ENCODE peak calls at places on chromosomes 12 and 14, in four cellular contexts. One of them, this sample, is unnamed.

GRCh38 chr14:77346495-77346894 is 25.7 kb downstream of the GSTZ1 start:
- DNase-seq in mesendoderm: no peak
- DNase-seq in H9: no peak
- DNase-seq in trophoblast cell: no peak
- DNase-seq in this sample: no peak

GRCh38 chr12:105670664-105671063 is 340.2 kb downstream of the C12orf75 start:
- DNase-seq in mesendoderm: peak
- DNase-seq in H9: no peak
- DNase-seq in trophoblast cell: no peak
- DNase-seq in this sample: no peak

GRCh38 chr12:91974541-91974940 is 171.1 kb downstream of the BTG1 start:
- DNase-seq in mesendoderm: no peak
- DNase-seq in H9: no peak
- DNase-seq in trophoblast cell: no peak
- DNase-seq in this sample: peak

GRCh38 chr12:20602671-20603402 is 92.3 kb upstream of the SLCO1C1 start:
- DNase-seq in mesendoderm: no peak
- DNase-seq in H9: no peak
- DNase-seq in trophoblast cell: no peak
- DNase-seq in this sample: peak

GRCh38 chr12:107079172-107080011 is 14.0 kb downstream of the CRY1 start:
- DNase-seq in mesendoderm: peak
- DNase-seq in H9: no peak
- DNase-seq in trophoblast cell: peak
- DNase-seq in this sample: peak

GRCh38 chr12:96257550-96258392 is 63.6 kb downstream of the ELK3 start:
- DNase-seq in mesendoderm: no peak
- DNase-seq in H9: no peak
- DNase-seq in trophoblast cell: no peak
- DNase-seq in this sample: peak

GRCh38 chr14:36245223-36245622 is 68.7 kb upstream of the PTCSC3 start:
- DNase-seq in mesendoderm: peak
- DNase-seq in H9: no peak
- DNase-seq in trophoblast cell: no peak
- DNase-seq in this sample: no peak

GRCh38 chr12:123078114-123078465 is 72.8 kb downstream of the PITPNM2 start:
- DNase-seq in mesendoderm: no peak
- DNase-seq in H9: no peak
- DNase-seq in trophoblast cell: no peak
- DNase-seq in this sample: no peak

GRCh38 chr12:43015090-43015737 is 425.7 kb upstream of the PRICKLE1 start:
- DNase-seq in mesendoderm: no peak
- DNase-seq in H9: no peak
- DNase-seq in trophoblast cell: no peak
- DNase-seq in this sample: no peak

GRCh38 chr12:1217191-1217949 is 226.3 kb downstream of the ERC1 start:
- DNase-seq in mesendoderm: no peak
- DNase-seq in H9: no peak
- DNase-seq in trophoblast cell: no peak
- DNase-seq in this sample: peak

GRCh38 chr12:25293596-25293995 is 42.9 kb upstream of the KRAS start:
- DNase-seq in mesendoderm: no peak
- DNase-seq in H9: no peak
- DNase-seq in trophoblast cell: no peak
- DNase-seq in this sample: no peak

GRCh38 chr14:74663884-74664283 is 49.0 kb downstream of the AREL1 start:
- DNase-seq in mesendoderm: no peak
- DNase-seq in H9: no peak
- DNase-seq in trophoblast cell: no peak
- DNase-seq in this sample: no peak

GRCh38 chr14:52043690-52044089 is 25.2 kb downstream of the NID2 start:
- DNase-seq in mesendoderm: peak
- DNase-seq in H9: peak
- DNase-seq in trophoblast cell: peak
- DNase-seq in this sample: peak

GRCh38 chr12:96425973-96426372 is 25.7 kb upstream of the CDK17 start:
- DNase-seq in mesendoderm: no peak
- DNase-seq in H9: no peak
- DNase-seq in trophoblast cell: no peak
- DNase-seq in this sample: peak

GRCh38 chr12:6582196-6582595 is 14.1 kb upstream of the NOP2 start:
- DNase-seq in mesendoderm: peak
- DNase-seq in H9: no peak
- DNase-seq in trophoblast cell: no peak
- DNase-seq in this sample: no peak

GRCh38 chr14:57391609-57392195 is 1.3 kb downstream of the NAA30 start:
- DNase-seq in mesendoderm: peak
- DNase-seq in H9: no peak
- DNase-seq in trophoblast cell: no peak
- DNase-seq in this sample: peak

GRCh38 chr12:117643971-117644370 is 282.5 kb upstream of the NOS1 start:
- DNase-seq in mesendoderm: peak
- DNase-seq in H9: no peak
- DNase-seq in trophoblast cell: no peak
- DNase-seq in this sample: no peak

GRCh38 chr12:89882051-89882450 is 173.4 kb upstream of the ATP2B1 start:
- DNase-seq in mesendoderm: peak
- DNase-seq in H9: no peak
- DNase-seq in trophoblast cell: no peak
- DNase-seq in this sample: peak

GRCh38 chr12:106138646-106139421 is at the start of gene NUAK1:
- DNase-seq in mesendoderm: peak
- DNase-seq in H9: peak
- DNase-seq in trophoblast cell: no peak
- DNase-seq in this sample: peak

GRCh38 chr12:11826607-11827006 is 177.1 kb downstream of the ETV6 start:
- DNase-seq in mesendoderm: peak
- DNase-seq in H9: no peak
- DNase-seq in trophoblast cell: no peak
- DNase-seq in this sample: no peak

GRCh38 chr12:6652391-6652790 is 5.2 kb upstream of the ACRBP start:
- DNase-seq in mesendoderm: no peak
- DNase-seq in H9: no peak
- DNase-seq in trophoblast cell: no peak
- DNase-seq in this sample: no peak

GRCh38 chr14:89952581-89952980 is 1.9 kb downstream of the EFCAB11 start:
- DNase-seq in mesendoderm: no peak
- DNase-seq in H9: no peak
- DNase-seq in trophoblast cell: no peak
- DNase-seq in this sample: no peak

GRCh38 chr14:54788701-54789100 is 113.9 kb downstream of the GCH1 start:
- DNase-seq in mesendoderm: no peak
- DNase-seq in H9: no peak
- DNase-seq in trophoblast cell: no peak
- DNase-seq in this sample: no peak

GRCh38 chr14:24818054-24818822 is 184.2 kb upstream of the GZMB start:
- DNase-seq in mesendoderm: no peak
- DNase-seq in H9: no peak
- DNase-seq in trophoblast cell: no peak
- DNase-seq in this sample: no peak

GRCh38 chr12:16088421-16088820 is 177.3 kb downstream of the DERA start:
- DNase-seq in mesendoderm: no peak
- DNase-seq in H9: no peak
- DNase-seq in trophoblast cell: no peak
- DNase-seq in this sample: no peak

GRCh38 chr12:82461393-82461792 is 103.1 kb downstream of the METTL25 start:
- DNase-seq in mesendoderm: no peak
- DNase-seq in H9: no peak
- DNase-seq in trophoblast cell: no peak
- DNase-seq in this sample: no peak

GRCh38 chr12:111330800-111331752 is 37.8 kb downstream of the PHETA1 start:
- DNase-seq in mesendoderm: peak
- DNase-seq in H9: no peak
- DNase-seq in trophoblast cell: peak
- DNase-seq in this sample: peak

GRCh38 chr14:59534361-59534987 is 42.1 kb downstream of the CCDC175 start:
- DNase-seq in mesendoderm: no peak
- DNase-seq in H9: no peak
- DNase-seq in trophoblast cell: no peak
- DNase-seq in this sample: peak

GRCh38 chr12:52368494-52368893 is 1.2 kb upstream of the KRT85 start:
- DNase-seq in mesendoderm: no peak
- DNase-seq in H9: no peak
- DNase-seq in trophoblast cell: no peak
- DNase-seq in this sample: no peak

GRCh38 chr14:100558226-100558625 is 29.0 kb downstream of the BEGAIN start:
- DNase-seq in mesendoderm: no peak
- DNase-seq in H9: no peak
- DNase-seq in trophoblast cell: no peak
- DNase-seq in this sample: no peak

GRCh38 chr14:100560999-100561398 is 26.2 kb downstream of the BEGAIN start:
- DNase-seq in mesendoderm: no peak
- DNase-seq in H9: no peak
- DNase-seq in trophoblast cell: no peak
- DNase-seq in this sample: no peak

GRCh38 chr14:100559455-100559854 is 27.8 kb downstream of the BEGAIN start:
- DNase-seq in mesendoderm: no peak
- DNase-seq in H9: no peak
- DNase-seq in trophoblast cell: no peak
- DNase-seq in this sample: no peak

GRCh38 chr14:100558966-100559365 is 28.3 kb downstream of the BEGAIN start:
- DNase-seq in mesendoderm: no peak
- DNase-seq in H9: no peak
- DNase-seq in trophoblast cell: no peak
- DNase-seq in this sample: no peak

DNA sequence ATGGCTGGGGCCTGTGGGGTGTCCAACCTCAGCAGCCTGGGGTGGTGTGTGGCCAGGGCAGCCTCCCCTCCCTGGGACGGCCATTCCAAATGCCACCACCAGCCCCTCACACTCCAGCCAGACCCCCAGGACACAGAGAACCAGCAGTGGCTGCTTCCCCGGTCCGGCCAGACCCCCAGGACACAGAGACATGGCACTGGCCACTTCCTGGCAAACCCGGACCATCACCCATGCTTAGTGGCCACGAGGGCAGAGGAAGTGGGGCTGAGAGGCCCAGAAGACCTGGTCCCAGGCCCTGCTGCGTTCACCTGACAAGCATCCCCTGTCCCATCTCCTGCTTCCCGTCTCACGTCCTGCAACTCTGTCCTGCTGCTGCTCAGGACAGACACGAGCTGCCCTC is 26.7 kb downstream of the BEGAIN start:
- DNase-seq in mesendoderm: no peak
- DNase-seq in H9: no peak
- DNase-seq in trophoblast cell: no peak
- DNase-seq in this sample: no peak
- H2BK5ac ChIP-seq in mesendoderm: no peak
- H2BK5ac ChIP-seq in H9: no peak
- H2BK5ac ChIP-seq in trophoblast cell: no peak
- H2BK5ac ChIP-seq in this sample: no peak

GRCh38 chr12:2961705-2962104 is 2.5 kb downstream of the TEAD4 start:
- DNase-seq in mesendoderm: peak
- DNase-seq in H9: no peak
- DNase-seq in trophoblast cell: no peak
- DNase-seq in this sample: no peak
- H2BK5ac ChIP-seq in mesendoderm: no peak
- H2BK5ac ChIP-seq in H9: no peak
- H2BK5ac ChIP-seq in trophoblast cell: no peak
- H2BK5ac ChIP-seq in this sample: no peak

DNA sequence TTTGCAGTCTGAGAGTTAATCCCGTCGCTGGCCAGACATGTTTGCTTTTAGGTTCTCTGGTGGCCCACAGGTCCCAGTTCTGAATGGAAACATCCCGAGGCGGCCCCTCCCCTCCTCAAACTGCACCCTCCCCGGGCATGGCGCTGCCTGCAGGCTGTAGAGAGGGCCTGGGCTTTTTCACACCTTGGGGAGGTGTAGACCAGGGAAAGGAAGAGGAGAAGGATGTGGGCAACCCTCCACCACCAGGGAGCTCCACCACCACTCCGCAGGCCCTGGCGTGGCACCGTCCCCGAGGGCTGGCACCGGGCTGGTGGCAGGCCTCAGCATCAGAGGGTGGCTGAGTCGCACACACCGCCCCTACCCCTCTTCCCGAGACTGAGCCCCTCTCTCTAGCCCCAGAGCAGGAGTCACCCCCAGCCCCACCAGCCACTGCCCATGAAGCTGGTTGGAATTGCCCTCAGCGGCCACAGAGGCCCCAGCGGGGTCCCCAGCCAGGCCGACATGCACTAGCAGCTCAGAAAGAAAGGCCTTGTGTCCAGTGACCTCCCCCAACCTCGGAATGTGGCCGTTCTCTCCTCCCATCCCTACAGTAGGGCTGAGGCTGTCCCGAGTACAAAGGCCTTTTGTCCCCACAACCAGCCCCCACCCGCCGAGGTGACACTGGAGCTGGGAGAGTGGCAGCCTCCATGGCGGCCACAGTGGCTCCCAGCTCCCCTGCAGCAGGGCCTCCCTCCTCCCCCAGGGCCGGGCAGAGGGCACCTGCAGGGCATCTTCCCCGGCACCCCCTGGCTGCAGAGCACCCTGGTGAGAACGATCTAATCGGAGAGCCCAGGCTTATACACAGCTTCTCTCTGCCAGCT is 23.5 kb upstream of the INF2 start:
- DNase-seq in mesendoderm: peak
- DNase-seq in H9: peak
- DNase-seq in trophoblast cell: no peak
- DNase-seq in this sample: no peak
- H2BK5ac ChIP-seq in mesendoderm: peak
- H2BK5ac ChIP-seq in H9: no peak
- H2BK5ac ChIP-seq in trophoblast cell: peak
- H2BK5ac ChIP-seq in this sample: no peak

DNA sequence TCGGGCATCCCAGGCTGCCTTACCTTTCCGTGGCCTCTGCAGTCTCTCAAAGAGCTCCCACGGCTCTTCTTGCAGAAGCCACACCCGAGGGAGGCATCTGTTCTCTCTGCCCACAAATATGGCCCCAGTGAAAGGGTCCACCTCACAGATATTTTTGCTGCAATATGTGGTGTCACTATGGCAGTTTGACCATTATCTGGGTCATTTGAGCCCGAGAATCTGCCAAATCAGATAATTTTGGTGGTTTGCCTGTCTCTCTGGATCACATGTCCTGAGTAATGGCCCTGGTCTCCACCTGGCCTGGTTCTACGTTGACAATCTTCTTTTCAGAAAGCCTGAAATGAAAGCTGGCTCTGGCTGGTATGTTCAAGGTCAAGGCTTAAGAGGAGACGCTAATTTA is 5.7 kb upstream of the WSCD2 start:
- DNase-seq in mesendoderm: no peak
- DNase-seq in H9: no peak
- DNase-seq in trophoblast cell: no peak
- DNase-seq in this sample: no peak
- H2BK5ac ChIP-seq in mesendoderm: no peak
- H2BK5ac ChIP-seq in H9: no peak
- H2BK5ac ChIP-seq in trophoblast cell: no peak
- H2BK5ac ChIP-seq in this sample: no peak

GRCh38 chr14:99682809-99683618 is 1.1 kb upstream of the CYP46A1 start:
- DNase-seq in mesendoderm: peak
- DNase-seq in H9: peak
- DNase-seq in trophoblast cell: peak
- DNase-seq in this sample: peak
- H2BK5ac ChIP-seq in mesendoderm: no peak
- H2BK5ac ChIP-seq in H9: no peak
- H2BK5ac ChIP-seq in trophoblast cell: peak
- H2BK5ac ChIP-seq in this sample: no peak

This sample was measured in IMR-90.